ENCODE peak calls at places on chromosome 2, in four cellular contexts. A is right lobe of liver, H is breast epithelium, M is sigmoid colon. R is an unnamed sample. For H3K9me3, the result is how much of the 10 kb centered on the place peaks cover.

GRCh38 chr2:33058716-33059451 is 112.1 kb downstream of the LTBP1 start:
- DNase-seq in A (no peak), H (no peak), M (no peak), R (no peak)

GRCh38 chr2:114698504-114698903 is 256.1 kb downstream of the DPP10 start:
- DNase-seq in H (no peak), A (no peak), M (no peak), R (no peak)

GRCh38 chr2:54486766-54487165 is 30.6 kb downstream of the SPTBN1 start:
- DNase-seq in A (no peak), M (no peak), H (no peak), R (no peak)

GRCh38 chr2:28621172-28622100 is 125.6 kb downstream of the PLB1 start:
- DNase-seq in A (peak), M (peak), H (peak), R (peak)

GRCh38 chr2:230157300-230157699 is 62.5 kb downstream of the SP110 start:
- DNase-seq in A (no peak), H (no peak), M (no peak), R (no peak)

GRCh38 chr2:100603945-100604633 is 41.3 kb downstream of the PDCL3 start:
- DNase-seq in A (no peak), H (no peak), M (no peak), R (no peak)

GRCh38 chr2:120240901-120241429 is 11.7 kb upstream of the RALB start:
- DNase-seq in H (no peak), M (no peak), A (no peak), R (no peak)

GRCh38 chr2:143451622-143452021 is 322.4 kb downstream of the ARHGAP15 start:
- DNase-seq in M (no peak), H (no peak), A (no peak), R (no peak)

GRCh38 chr2:132400169-132400900 is 16.3 kb upstream of the GPR39 start:
- DNase-seq in M (no peak), H (no peak), A (no peak), R (peak)

GRCh38 chr2:148523315-148523714 is 121.2 kb upstream of the EPC2 start:
- DNase-seq in H (no peak), A (no peak), M (no peak), R (no peak)

GRCh38 chr2:4175343-4175742 is 472.0 kb downstream of the DCDC2C start:
- DNase-seq in H (no peak), M (no peak), A (no peak), R (no peak)

GRCh38 chr2:234550511-234551107 is 53.7 kb upstream of the ARL4C start:
- DNase-seq in M (peak), H (peak), A (peak), R (peak)

GRCh38 chr2:73266061-73266891 is 18.0 kb downstream of the FBXO41 start:
- DNase-seq in A (no peak), H (no peak), M (no peak), R (no peak)

GRCh38 chr2:11466307-11467125 is 555 bp upstream of the E2F6 start:
- DNase-seq in M (no peak), H (no peak), A (peak), R (no peak)

GRCh38 chr2:128041561-128041960 is 13.7 kb upstream of the SAP130 start:
- DNase-seq in A (no peak), H (no peak), M (no peak), R (no peak)

GRCh38 chr2:32277363-32277673 is 386 bp upstream of the YIPF4 start:
- DNase-seq in H (no peak), A (no peak), M (no peak), R (no peak)

GRCh38 chr2:223488814-223489213 is 113.3 kb downstream of the SCG2 start:
- DNase-seq in H (no peak), M (no peak), A (no peak), R (peak)

GRCh38 chr2:64400103-64400728 is 53.7 kb upstream of the LGALSL start:
- DNase-seq in M (no peak), H (no peak), A (no peak), R (no peak)

GRCh38 chr2:195820373-195820772 is 163.3 kb downstream of the SLC39A10 start:
- DNase-seq in A (no peak), M (no peak), H (no peak), R (no peak)

GRCh38 chr2:113878743-113879142 is 11.1 kb upstream of the ACTR3 start:
- DNase-seq in M (no peak), H (no peak), A (no peak), R (no peak)

GRCh38 chr2:46306320-46306719 is 9.1 kb downstream of the EPAS1 start:
- DNase-seq in A (no peak), H (no peak), M (no peak), R (no peak)

GRCh38 chr2:25851740-25852503 is 26.4 kb downstream of the ASXL2 start:
- DNase-seq in M (no peak), H (no peak), A (peak), R (no peak)

GRCh38 chr2:17935242-17935885 is 56.9 kb downstream of the KCNS3 start:
- DNase-seq in H (no peak), M (no peak), A (no peak), R (no peak)

GRCh38 chr2:12979066-12979465 is 262.3 kb downstream of the TRIB2 start:
- DNase-seq in A (no peak), M (no peak), H (peak), R (no peak)

GRCh38 chr2:96145028-96145939 is at the start of gene DUSP2:
- DNase-seq in A (peak), H (peak), M (peak), R (peak)

GRCh38 chr2:86186431-86186830 is 8.8 kb downstream of the IMMT start:
- DNase-seq in H (no peak), A (no peak), M (no peak), R (no peak)
- H3K4me3 ChIP-seq in H (no peak), A (no peak), M (no peak), R (no peak)

GRCh38 chr2:85796046-85796548 is 42.3 kb downstream of the ATOH8 start:
- DNase-seq in M (peak), A (peak), H (no peak), R (no peak)

GRCh38 chr2:85799215-85799956 is 45.6 kb downstream of the ATOH8 start:
- DNase-seq in A (peak), H (peak), M (peak), R (no peak)

GRCh38 chr2:85797263-85797660 is 43.5 kb downstream of the ATOH8 start:
- DNase-seq in M (peak), H (no peak), A (no peak), R (no peak)

GRCh38 chr2:85796549-85797262 is 42.9 kb downstream of the ATOH8 start:
- DNase-seq in M (peak), A (peak), H (no peak), R (no peak)

DNA sequence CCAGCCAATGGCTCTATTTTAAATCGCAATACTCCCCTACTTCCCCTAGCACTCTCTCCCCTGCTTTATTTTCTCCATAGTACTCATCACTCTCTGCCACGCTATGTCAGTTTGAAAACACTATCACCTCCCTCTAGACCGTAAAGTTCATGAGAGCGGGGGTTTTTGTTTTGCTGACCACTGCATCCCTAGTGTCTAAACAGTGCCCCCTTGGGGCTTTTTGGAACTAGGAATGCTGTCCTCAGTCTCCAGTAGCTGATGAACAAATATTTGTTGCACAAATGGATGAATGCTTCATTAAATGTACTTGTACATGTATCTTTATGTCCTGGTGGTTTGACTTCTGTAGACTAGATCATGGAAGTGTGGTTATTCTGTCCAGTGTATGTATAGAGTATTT is 44.2 kb downstream of the ATOH8 start:
- DNase-seq in A (peak), H (no peak), M (peak), R (no peak)
- TF ChIP-seq CTCF in A (peak), H (peak), M (peak), R (peak)

GRCh38 chr2:107627926-107628325 is 198.8 kb upstream of the RGPD4 start:
- DNase-seq in A (no peak), H (no peak), M (no peak), R (no peak)

GRCh38 chr2:107621186-107621835 is 205.4 kb upstream of the RGPD4 start:
- DNase-seq in H (no peak), M (no peak), A (no peak), R (no peak)

GRCh38 chr2:107625982-107626381 is 200.7 kb upstream of the RGPD4 start:
- DNase-seq in H (no peak), M (no peak), A (no peak), R (no peak)

GRCh38 chr2:107622741-107623310 is 203.9 kb upstream of the RGPD4 start:
- DNase-seq in M (no peak), H (no peak), A (no peak), R (no peak)

GRCh38 chr2:107627164-107627563 is 199.5 kb upstream of the RGPD4 start:
- DNase-seq in M (no peak), A (no peak), H (no peak), R (no peak)
- H3K9me3 ChIP-seq in M (under half), A (under half), H (under half), R (under half)

GRCh38 chr2:31233216-31233615 is 736 bp upstream of the EHD3 start:
- DNase-seq in A (no peak), H (no peak), M (no peak), R (no peak)

GRCh38 chr2:31235504-31235902 is 1.6 kb downstream of the EHD3 start:
- DNase-seq in A (peak), M (no peak), H (no peak), R (no peak)

GRCh38 chr2:31233741-31234689 is at the start of gene EHD3:
- DNase-seq in M (peak), A (peak), H (peak), R (peak)

GRCh38 chr2:31236433-31237205 is 2.7 kb downstream of the EHD3 start:
- DNase-seq in H (no peak), A (peak), M (no peak), R (no peak)

GRCh38 chr2:31234690-31235503 is 945 bp downstream of the EHD3 start:
- DNase-seq in H (no peak), M (no peak), A (peak), R (no peak)
- H3K4me3 ChIP-seq in H (peak), M (peak), A (peak), R (peak)

R was measured in adrenal gland.